ENCODE peak calls at places on chromosomes 16 and 17, in seven cellular contexts. A, X, L, E, C, O and T are unnamed samples. For H3K36me3, the result is how much of the 10 kb centered on the place peaks cover.

GRCh38 chr17:80761421-80761871 is 216.8 kb downstream of the RPTOR start:
- DNase-seq in A (peak), X (no peak), L (no peak), E (no peak), C (no peak), O (peak), T (peak)

GRCh38 chr16:11112723-11113348 is 143.2 kb downstream of the SOCS1 start:
- DNase-seq in A (no peak), X (peak), L (no peak), E (no peak), C (no peak), O (no peak), T (no peak)

GRCh38 chr16:53111078-53111776 is 56.4 kb downstream of the CHD9 start:
- DNase-seq in A (no peak), X (no peak), L (no peak), E (no peak), C (no peak), O (peak), T (peak)

GRCh38 chr16:24041834-24042631 is 206.2 kb downstream of the PRKCB start:
- DNase-seq in A (no peak), X (peak), L (peak), E (peak), C (peak), O (peak), T (peak)

GRCh38 chr17:81394377-81394747 is 895 bp upstream of the BAHCC1 start:
- DNase-seq in A (no peak), X (no peak), L (no peak), E (no peak), C (no peak), O (no peak), T (peak)

GRCh38 chr17:36849871-36850348 is 87.4 kb upstream of the LHX1 start:
- DNase-seq in A (no peak), X (no peak), L (no peak), E (no peak), C (peak), O (peak), T (peak)

GRCh38 chr16:85310868-85311585 is 198.8 kb upstream of the CIBAR2 start:
- DNase-seq in A (no peak), X (no peak), L (peak), E (peak), C (peak), O (no peak), T (no peak)

GRCh38 chr16:5042574-5043171 is 8.9 kb upstream of the NAGPA start:
- DNase-seq in A (no peak), X (no peak), L (no peak), E (no peak), C (no peak), O (peak), T (peak)

GRCh38 chr16:11320170-11320569 is 25.1 kb upstream of the RMI2 start:
- DNase-seq in A (no peak), X (no peak), L (no peak), E (no peak), C (no peak), O (no peak), T (no peak)

GRCh38 chr17:78780852-78781338 is 1.2 kb downstream of the CYTH1 start:
- DNase-seq in A (no peak), X (no peak), L (no peak), E (peak), C (peak), O (no peak), T (peak)

GRCh38 chr17:20992987-20993862 is 49.6 kb downstream of the USP22 start:
- DNase-seq in A (peak), X (peak), L (peak), E (peak), C (peak), O (peak), T (peak)

GRCh38 chr16:71467810-71468209 is 5.8 kb upstream of the ZNF23 start:
- DNase-seq in A (no peak), X (no peak), L (no peak), E (peak), C (peak), O (peak), T (peak)

GRCh38 chr17:43398724-43399595 is at the start of gene ARL4D:
- DNase-seq in A (peak), X (peak), L (peak), E (peak), C (peak), O (peak), T (peak)

GRCh38 chr16:14015948-14016347 is 55.2 kb upstream of the MRTFB start:
- DNase-seq in A (peak), X (no peak), L (no peak), E (peak), C (no peak), O (peak), T (peak)

GRCh38 chr17:14741516-14741915 is 440.6 kb downstream of the HS3ST3B1 start:
- DNase-seq in A (no peak), X (no peak), L (no peak), E (no peak), C (no peak), O (no peak), T (peak)

GRCh38 chr16:73020409-73020884 is 27.5 kb downstream of the ZFHX3 start:
- DNase-seq in A (peak), X (peak), L (peak), E (peak), C (no peak), O (peak), T (peak)

GRCh38 chr16:56637814-56638750 is at the start of gene MT1A:
- DNase-seq in A (peak), X (peak), L (peak), E (peak), C (no peak), O (peak), T (peak)

GRCh38 chr16:67210069-67210937 is 11.4 kb downstream of the ELMO3 start:
- DNase-seq in A (no peak), X (no peak), L (no peak), E (no peak), C (no peak), O (no peak), T (no peak)

GRCh38 chr16:18024566-18024965 is 312.0 kb downstream of the NPIPA8 start:
- DNase-seq in A (no peak), X (no peak), L (no peak), E (no peak), C (no peak), O (no peak), T (no peak)

GRCh38 chr17:78884148-78884870 is 18.7 kb downstream of the CEP295NL start:
- DNase-seq in A (no peak), X (no peak), L (no peak), E (no peak), C (no peak), O (no peak), T (peak)

GRCh38 chr16:6375471-6376075 is 957.1 kb upstream of the RBFOX1 start:
- DNase-seq in A (no peak), X (no peak), L (no peak), E (no peak), C (no peak), O (no peak), T (no peak)

GRCh38 chr17:19915579-19915978 is 47.8 kb upstream of the ULK2 start:
- DNase-seq in A (no peak), X (no peak), L (no peak), E (no peak), C (no peak), O (no peak), T (no peak)
- H3K36me3 ChIP-seq in A (half or more), X (half or more), L (half or more), E (half or more), C (half or more), O (under half), T (under half)

GRCh38 chr17:75996665-75997590 is 3.7 kb upstream of the CDK3 start:
- DNase-seq in A (no peak), X (peak), L (no peak), E (peak), C (peak), O (peak), T (peak)
- H3K27ac ChIP-seq in A (no peak), X (peak), L (peak), E (no peak), C (no peak), O (no peak), T (peak)

DNA sequence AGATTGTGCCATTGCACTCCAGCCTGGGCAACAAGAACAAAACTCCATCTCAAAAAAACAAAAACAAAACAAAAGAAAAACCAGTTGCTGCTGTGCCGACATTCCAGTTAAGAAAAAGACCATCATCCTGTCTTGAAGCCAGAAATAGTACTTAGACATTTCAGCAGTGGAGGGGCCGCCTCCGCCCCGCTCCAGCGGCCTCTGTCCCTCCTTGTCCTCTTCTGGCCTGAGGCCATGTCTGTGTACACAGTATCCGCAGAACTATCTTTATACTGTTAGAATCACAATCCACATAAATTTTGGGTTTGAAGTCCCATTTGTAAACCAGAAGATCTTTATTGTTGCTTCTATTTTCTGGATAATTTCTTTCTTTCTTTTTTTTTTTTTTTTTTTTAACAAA is 24.9 kb downstream of the ZC3H18 start:
- DNase-seq in A (no peak), X (no peak), L (peak), E (peak), C (no peak), O (no peak), T (no peak)
- H3K36me3 ChIP-seq in A (under half), X (half or more), L (under half), E (under half), C (half or more), O (under half), T (under half)

GRCh38 chr17:50848039-50848438 is 12.7 kb downstream of the WFIKKN2 start:
- DNase-seq in A (no peak), X (no peak), L (no peak), E (no peak), C (no peak), O (no peak), T (no peak)

GRCh38 chr17:50848691-50849090 is 13.3 kb downstream of the WFIKKN2 start:
- DNase-seq in A (no peak), X (no peak), L (no peak), E (no peak), C (no peak), O (no peak), T (no peak)

GRCh38 chr17:50845260-50846147 is 10.1 kb downstream of the WFIKKN2 start:
- DNase-seq in A (no peak), X (no peak), L (no peak), E (no peak), C (no peak), O (peak), T (peak)

GRCh38 chr17:50850640-50851039 is 15.3 kb downstream of the WFIKKN2 start:
- DNase-seq in A (no peak), X (no peak), L (no peak), E (no peak), C (no peak), O (no peak), T (no peak)

GRCh38 chr17:50847566-50847965 is 12.2 kb downstream of the WFIKKN2 start:
- DNase-seq in A (no peak), X (no peak), L (no peak), E (no peak), C (no peak), O (no peak), T (no peak)
- H3K27ac ChIP-seq in A (no peak), X (no peak), L (peak), E (no peak), C (no peak), O (no peak), T (no peak)

GRCh38 chr17:55407641-55408566 is 13.7 kb downstream of the MMD start:
- DNase-seq in A (no peak), X (no peak), L (no peak), E (no peak), C (no peak), O (no peak), T (no peak)
- H3K36me3 ChIP-seq in A (under half), X (half or more), L (half or more), E (under half), C (half or more), O (under half), T (under half)

GRCh38 chr16:54412777-54413455 is 126.3 kb upstream of the IRX3 start:
- DNase-seq in A (no peak), X (no peak), L (no peak), E (no peak), C (no peak), O (no peak), T (no peak)

GRCh38 chr16:54418903-54419302 is 132.3 kb upstream of the IRX3 start:
- DNase-seq in A (no peak), X (no peak), L (no peak), E (no peak), C (no peak), O (no peak), T (no peak)

GRCh38 chr16:54411555-54411954 is 125.0 kb upstream of the IRX3 start:
- DNase-seq in A (no peak), X (peak), L (peak), E (peak), C (no peak), O (no peak), T (no peak)

GRCh38 chr16:54417384-54417783 is 130.8 kb upstream of the IRX3 start:
- DNase-seq in A (no peak), X (no peak), L (no peak), E (no peak), C (no peak), O (no peak), T (no peak)

GRCh38 chr16:54414671-54415070 is 128.1 kb upstream of the IRX3 start:
- DNase-seq in A (no peak), X (no peak), L (no peak), E (no peak), C (no peak), O (no peak), T (no peak)
- H3K27ac ChIP-seq in A (no peak), X (no peak), L (no peak), E (no peak), C (no peak), O (no peak), T (no peak)

DNA sequence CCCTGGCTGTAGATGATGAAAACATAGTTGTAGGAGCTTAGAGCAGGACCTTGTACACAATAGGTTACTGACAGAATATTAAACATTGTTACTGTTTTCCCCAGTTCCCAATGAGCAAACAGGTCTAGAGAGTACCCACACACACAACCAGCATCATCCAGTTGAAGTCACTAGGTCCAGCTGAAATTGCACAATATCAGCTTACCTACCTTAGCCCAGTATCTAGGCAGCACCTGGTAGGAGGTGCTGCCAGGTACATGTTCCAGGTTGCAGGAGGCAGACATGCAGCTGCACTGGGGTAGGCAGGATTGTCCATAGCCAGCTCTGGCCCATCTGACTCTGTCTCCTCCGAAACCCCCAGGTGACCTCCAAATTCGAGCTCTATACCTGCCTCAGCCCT is 1.5 kb upstream of the SYCE1L start:
- DNase-seq in A (no peak), X (no peak), L (no peak), E (no peak), C (no peak), O (no peak), T (no peak)
- H3K36me3 ChIP-seq in A (under half), X (half or more), L (half or more), E (half or more), C (half or more), O (under half), T (under half)